ENCODE peak calls at places on chromosomes 5 and 9, in ten cellular contexts. One of them, this sample, is unnamed.

GRCh38 chr9:116978155-116978554 is 291.1 kb downstream of the TRIM32 start:
- DNase-seq in tibial nerve: no peak
- DNase-seq in IMR-90: no peak
- DNase-seq in vagina: no peak
- DNase-seq in uterus: no peak
- DNase-seq in HCT116: no peak
- DNase-seq in A549: peak; percentile 21
- DNase-seq in spleen: no peak
- DNase-seq in K562: no peak
- DNase-seq in upper lobe of left lung: no peak
- DNase-seq in this sample: no peak

GRCh38 chr5:136729901-136730355 is 364.6 kb upstream of the TRPC7 start:
- DNase-seq in upper lobe of left lung: no peak
- DNase-seq in HCT116: peak; percentile 34
- DNase-seq in IMR-90: peak; percentile 72
- DNase-seq in uterus: no peak
- DNase-seq in vagina: no peak
- DNase-seq in A549: peak; percentile 75
- DNase-seq in spleen: no peak
- DNase-seq in K562: no peak
- DNase-seq in tibial nerve: no peak
- DNase-seq in this sample: no peak

GRCh38 chr9:131266301-131267229 is 9.7 kb downstream of the FAM78A start:
- DNase-seq in upper lobe of left lung: peak; percentile 40
- DNase-seq in IMR-90: no peak
- DNase-seq in K562: peak; percentile 65
- DNase-seq in tibial nerve: no peak
- DNase-seq in vagina: no peak
- DNase-seq in HCT116: no peak
- DNase-seq in uterus: no peak
- DNase-seq in spleen: peak; percentile 84
- DNase-seq in A549: no peak
- DNase-seq in this sample: peak; percentile 9

GRCh38 chr5:67306997-67307580 is 110.5 kb upstream of the CD180 start:
- DNase-seq in tibial nerve: peak; percentile 4
- DNase-seq in HCT116: no peak
- DNase-seq in uterus: no peak
- DNase-seq in vagina: no peak
- DNase-seq in A549: no peak
- DNase-seq in K562: no peak
- DNase-seq in IMR-90: no peak
- DNase-seq in upper lobe of left lung: no peak
- DNase-seq in spleen: no peak
- DNase-seq in this sample: no peak

GRCh38 chr5:72301557-72301956 is 18.5 kb downstream of the MRPS27 start:
- DNase-seq in K562: no peak
- DNase-seq in upper lobe of left lung: no peak
- DNase-seq in A549: no peak
- DNase-seq in uterus: no peak
- DNase-seq in vagina: no peak
- DNase-seq in tibial nerve: no peak
- DNase-seq in spleen: no peak
- DNase-seq in HCT116: no peak
- DNase-seq in IMR-90: no peak
- DNase-seq in this sample: no peak

GRCh38 chr5:110169461-110169860 is 479.7 kb downstream of the MAN2A1 start:
- DNase-seq in vagina: no peak
- DNase-seq in uterus: no peak
- DNase-seq in K562: no peak
- DNase-seq in HCT116: no peak
- DNase-seq in IMR-90: no peak
- DNase-seq in tibial nerve: no peak
- DNase-seq in upper lobe of left lung: no peak
- DNase-seq in spleen: no peak
- DNase-seq in A549: no peak
- DNase-seq in this sample: no peak

GRCh38 chr9:105338308-105338707 is 93.9 kb downstream of the SLC44A1 start:
- DNase-seq in spleen: no peak
- DNase-seq in HCT116: no peak
- DNase-seq in uterus: no peak
- DNase-seq in vagina: no peak
- DNase-seq in A549: no peak
- DNase-seq in K562: no peak
- DNase-seq in tibial nerve: no peak
- DNase-seq in upper lobe of left lung: no peak
- DNase-seq in IMR-90: no peak
- DNase-seq in this sample: no peak

GRCh38 chr5:84816746-84817547 is 432.3 kb upstream of the EDIL3 start:
- DNase-seq in A549: no peak
- DNase-seq in HCT116: no peak
- DNase-seq in upper lobe of left lung: no peak
- DNase-seq in IMR-90: peak; percentile 29
- DNase-seq in vagina: no peak
- DNase-seq in spleen: no peak
- DNase-seq in K562: no peak
- DNase-seq in tibial nerve: no peak
- DNase-seq in uterus: no peak
- DNase-seq in this sample: no peak

GRCh38 chr5:58244819-58245478 is 214.9 kb downstream of the PLK2 start:
- DNase-seq in A549: no peak
- DNase-seq in tibial nerve: no peak
- DNase-seq in uterus: no peak
- DNase-seq in K562: no peak
- DNase-seq in spleen: no peak
- DNase-seq in upper lobe of left lung: no peak
- DNase-seq in vagina: no peak
- DNase-seq in IMR-90: no peak
- DNase-seq in HCT116: no peak
- DNase-seq in this sample: no peak

DNA sequence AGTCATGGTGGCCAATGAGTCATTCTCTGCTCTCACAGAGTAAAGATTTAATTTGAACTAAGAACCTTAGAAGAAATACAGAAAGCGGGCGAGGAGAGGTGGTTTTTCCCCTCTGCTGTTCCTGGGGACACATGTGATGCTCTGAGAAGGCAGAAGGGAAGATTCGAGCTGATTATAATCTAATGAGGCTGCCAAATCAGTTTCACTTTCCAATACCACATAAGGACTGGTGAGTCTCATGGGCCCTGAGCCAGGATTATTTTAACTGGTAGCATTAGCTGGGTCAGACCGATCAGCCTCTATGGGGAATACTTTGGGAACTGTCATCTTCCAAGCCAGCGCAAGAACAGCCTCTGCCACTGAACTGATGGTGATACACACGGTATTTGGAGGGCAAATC is 116.5 kb downstream of the SLC1A3 start:
- DNase-seq in HCT116: no peak
- DNase-seq in spleen: no peak
- DNase-seq in tibial nerve: no peak
- DNase-seq in K562: no peak
- DNase-seq in vagina: no peak
- DNase-seq in upper lobe of left lung: no peak
- DNase-seq in A549: no peak
- DNase-seq in IMR-90: peak; percentile 10
- DNase-seq in uterus: no peak
- DNase-seq in this sample: no peak
- H3K4me3 ChIP-seq in HCT116: no peak overlapping the region
- H3K4me3 ChIP-seq in spleen: peak overlapping the region; percentile 15
- H3K4me3 ChIP-seq in tibial nerve: no peak overlapping the region
- H3K4me3 ChIP-seq in K562: no peak overlapping the region
- H3K4me3 ChIP-seq in vagina: no peak overlapping the region
- H3K4me3 ChIP-seq in upper lobe of left lung: no peak overlapping the region
- H3K4me3 ChIP-seq in A549: no peak overlapping the region
- H3K4me3 ChIP-seq in IMR-90: no peak overlapping the region
- H3K4me3 ChIP-seq in uterus: no peak overlapping the region
- H3K4me3 ChIP-seq in this sample: no peak overlapping the region

GRCh38 chr5:113166710-113167366 is 190.2 kb downstream of the DCP2 start:
- DNase-seq in vagina: no peak
- DNase-seq in tibial nerve: no peak
- DNase-seq in K562: no peak
- DNase-seq in uterus: no peak
- DNase-seq in A549: peak; percentile 4
- DNase-seq in IMR-90: peak; percentile 89
- DNase-seq in HCT116: peak; percentile 97
- DNase-seq in upper lobe of left lung: no peak
- DNase-seq in spleen: no peak
- DNase-seq in this sample: no peak
- H3K27ac ChIP-seq in vagina: no peak overlapping the region
- H3K27ac ChIP-seq in tibial nerve: no peak overlapping the region
- H3K27ac ChIP-seq in K562: no peak overlapping the region
- H3K27ac ChIP-seq in uterus: no peak overlapping the region
- H3K27ac ChIP-seq in A549: no peak overlapping the region
- H3K27ac ChIP-seq in IMR-90: peak overlapping the region; percentile 85
- H3K27ac ChIP-seq in HCT116: peak overlapping the region; percentile 74
- H3K27ac ChIP-seq in upper lobe of left lung: no peak overlapping the region
- H3K27ac ChIP-seq in spleen: no peak overlapping the region
- H3K27ac ChIP-seq in this sample: no peak overlapping the region

GRCh38 chr5:40827479-40827977 is 7.5 kb downstream of the RPL37 start:
- DNase-seq in HCT116: no peak
- DNase-seq in upper lobe of left lung: no peak
- DNase-seq in IMR-90: no peak
- DNase-seq in tibial nerve: no peak
- DNase-seq in A549: no peak
- DNase-seq in vagina: no peak
- DNase-seq in K562: no peak
- DNase-seq in spleen: no peak
- DNase-seq in uterus: no peak
- DNase-seq in this sample: no peak
- TF ChIP-seq POLR2A in HCT116: no peak
- TF ChIP-seq POLR2A in upper lobe of left lung: no peak
- TF ChIP-seq POLR2A in IMR-90: no peak
- TF ChIP-seq POLR2A in tibial nerve: no peak
- TF ChIP-seq POLR2A in A549: no peak
- TF ChIP-seq POLR2A in vagina: no peak
- TF ChIP-seq POLR2A in K562: peak; percentile 18
- TF ChIP-seq POLR2A in spleen: no peak
- TF ChIP-seq POLR2A in uterus: no peak
- TF ChIP-seq POLR2A in this sample: no peak

DNA sequence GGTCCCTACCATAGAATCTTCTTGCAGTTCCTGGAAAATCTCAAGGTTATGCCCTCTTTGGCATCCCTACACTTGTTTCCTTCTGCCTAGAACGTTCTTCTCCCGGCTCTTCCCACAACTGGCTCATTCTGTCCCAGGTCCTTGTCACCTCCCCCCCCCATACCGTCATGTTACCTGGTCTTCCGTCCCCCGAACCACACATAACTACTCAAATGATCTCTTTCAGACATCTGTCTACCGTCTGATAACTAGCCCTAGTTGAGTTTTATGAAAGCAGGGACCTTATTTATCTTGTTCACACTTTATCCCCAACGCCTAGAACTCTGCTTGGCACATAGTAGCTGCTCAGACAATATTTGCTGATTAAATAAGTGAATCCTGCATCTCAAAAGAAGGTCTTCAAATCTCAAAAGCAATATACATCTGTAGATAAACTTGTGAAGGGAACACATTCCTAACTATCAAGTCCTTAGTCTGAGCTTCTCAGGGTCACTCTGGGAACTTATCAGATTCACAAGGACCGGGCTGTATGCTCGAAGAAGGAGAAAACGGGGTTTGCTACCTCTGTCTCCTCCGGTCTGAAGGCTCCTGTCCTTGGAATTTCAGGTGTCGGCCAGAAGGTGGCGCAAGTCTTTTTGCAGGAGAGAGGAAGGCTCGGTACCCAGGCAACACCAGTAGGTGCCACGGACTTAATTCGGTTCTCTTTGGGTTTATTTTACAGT is 30.0 kb downstream of the LCP2 start:
- DNase-seq in IMR-90: peak; percentile 62
- DNase-seq in HCT116: peak; percentile 37
- DNase-seq in vagina: no peak
- DNase-seq in tibial nerve: peak; percentile 78
- DNase-seq in K562: peak; percentile 82
- DNase-seq in uterus: peak; percentile 82
- DNase-seq in upper lobe of left lung: no peak
- DNase-seq in A549: peak; percentile 76
- DNase-seq in spleen: peak; percentile 91
- DNase-seq in this sample: peak; percentile 63
- H3K4me3 ChIP-seq in IMR-90: no peak overlapping the region
- H3K4me3 ChIP-seq in HCT116: no peak overlapping the region
- H3K4me3 ChIP-seq in vagina: no peak overlapping the region
- H3K4me3 ChIP-seq in tibial nerve: no peak overlapping the region
- H3K4me3 ChIP-seq in K562: no peak overlapping the region
- H3K4me3 ChIP-seq in uterus: no peak overlapping the region
- H3K4me3 ChIP-seq in upper lobe of left lung: peak overlapping the region; percentile 19
- H3K4me3 ChIP-seq in A549: no peak overlapping the region
- H3K4me3 ChIP-seq in spleen: peak overlapping the region; percentile 42
- H3K4me3 ChIP-seq in this sample: no peak overlapping the region

GRCh38 chr5:3105172-3105571 is 353.7 kb upstream of the IRX2 start:
- DNase-seq in tibial nerve: no peak
- DNase-seq in A549: no peak
- DNase-seq in spleen: no peak
- DNase-seq in vagina: no peak
- DNase-seq in uterus: no peak
- DNase-seq in IMR-90: no peak
- DNase-seq in upper lobe of left lung: no peak
- DNase-seq in HCT116: no peak
- DNase-seq in K562: no peak
- DNase-seq in this sample: no peak
- H3K27ac ChIP-seq in tibial nerve: no peak overlapping the region
- H3K27ac ChIP-seq in A549: no peak overlapping the region
- H3K27ac ChIP-seq in spleen: no peak overlapping the region
- H3K27ac ChIP-seq in vagina: no peak overlapping the region
- H3K27ac ChIP-seq in uterus: no peak overlapping the region
- H3K27ac ChIP-seq in IMR-90: no peak overlapping the region
- H3K27ac ChIP-seq in upper lobe of left lung: no peak overlapping the region
- H3K27ac ChIP-seq in HCT116: no peak overlapping the region
- H3K27ac ChIP-seq in K562: no peak overlapping the region
- H3K27ac ChIP-seq in this sample: no peak overlapping the region

GRCh38 chr5:55933377-55934116 is 61.2 kb downstream of the IL6ST start:
- DNase-seq in IMR-90: no peak
- DNase-seq in A549: no peak
- DNase-seq in uterus: no peak
- DNase-seq in upper lobe of left lung: peak; percentile 74
- DNase-seq in spleen: no peak
- DNase-seq in tibial nerve: no peak
- DNase-seq in HCT116: no peak
- DNase-seq in K562: no peak
- DNase-seq in vagina: no peak
- DNase-seq in this sample: no peak

GRCh38 chr5:55934720-55935119 is 60.0 kb downstream of the IL6ST start:
- DNase-seq in upper lobe of left lung: no peak
- DNase-seq in vagina: no peak
- DNase-seq in A549: no peak
- DNase-seq in K562: no peak
- DNase-seq in uterus: no peak
- DNase-seq in tibial nerve: no peak
- DNase-seq in spleen: no peak
- DNase-seq in IMR-90: no peak
- DNase-seq in HCT116: no peak
- DNase-seq in this sample: no peak

GRCh38 chr5:55935371-55935770 is 59.4 kb downstream of the IL6ST start:
- DNase-seq in tibial nerve: no peak
- DNase-seq in HCT116: no peak
- DNase-seq in IMR-90: no peak
- DNase-seq in uterus: no peak
- DNase-seq in A549: no peak
- DNase-seq in K562: no peak
- DNase-seq in upper lobe of left lung: no peak
- DNase-seq in vagina: no peak
- DNase-seq in spleen: no peak
- DNase-seq in this sample: no peak

GRCh38 chr5:55932700-55933099 is 62.1 kb downstream of the IL6ST start:
- DNase-seq in A549: no peak
- DNase-seq in HCT116: no peak
- DNase-seq in IMR-90: no peak
- DNase-seq in vagina: no peak
- DNase-seq in uterus: no peak
- DNase-seq in upper lobe of left lung: no peak
- DNase-seq in K562: no peak
- DNase-seq in tibial nerve: no peak
- DNase-seq in spleen: no peak
- DNase-seq in this sample: no peak

GRCh38 chr5:55934117-55934613 is 60.6 kb downstream of the IL6ST start:
- DNase-seq in uterus: no peak
- DNase-seq in upper lobe of left lung: no peak
- DNase-seq in IMR-90: no peak
- DNase-seq in K562: no peak
- DNase-seq in tibial nerve: no peak
- DNase-seq in vagina: no peak
- DNase-seq in HCT116: no peak
- DNase-seq in spleen: no peak
- DNase-seq in A549: peak; percentile 96
- DNase-seq in this sample: peak; percentile 47
- TF ChIP-seq POLR2A in uterus: no peak
- TF ChIP-seq POLR2A in upper lobe of left lung: no peak
- TF ChIP-seq POLR2A in IMR-90: no peak
- TF ChIP-seq POLR2A in K562: no peak
- TF ChIP-seq POLR2A in tibial nerve: no peak
- TF ChIP-seq POLR2A in vagina: no peak
- TF ChIP-seq POLR2A in HCT116: no peak
- TF ChIP-seq POLR2A in spleen: no peak
- TF ChIP-seq POLR2A in A549: no peak
- TF ChIP-seq POLR2A in this sample: no peak

This sample was measured in body of pancreas.